ENCODE peak calls at places on chromosomes 5 and 9, in four cellular contexts. One of them, this sample, is unnamed.

GRCh38 chr5:72235725-72236124 is 84.3 kb downstream of the MRPS27 start:
- DNase-seq in H1: no peak
- DNase-seq in upper lobe of right lung: no peak
- DNase-seq in ovary: no peak
- DNase-seq in this sample: no peak

GRCh38 chr5:174877987-174878386 is 153.6 kb downstream of the MSX2 start:
- DNase-seq in H1: no peak
- DNase-seq in upper lobe of right lung: no peak
- DNase-seq in ovary: no peak
- DNase-seq in this sample: no peak

GRCh38 chr9:101460965-101461364 is 25.4 kb upstream of the ALDOB start:
- DNase-seq in H1: no peak
- DNase-seq in upper lobe of right lung: no peak
- DNase-seq in ovary: no peak
- DNase-seq in this sample: no peak

GRCh38 chr9:15738011-15738410 is 185.2 kb downstream of the CCDC171 start:
- DNase-seq in H1: no peak
- DNase-seq in upper lobe of right lung: no peak
- DNase-seq in ovary: no peak
- DNase-seq in this sample: no peak

GRCh38 chr9:122158202-122158601 is 1.4 kb downstream of the NDUFA8 start:
- DNase-seq in H1: peak; percentile 34
- DNase-seq in upper lobe of right lung: no peak
- DNase-seq in ovary: no peak
- DNase-seq in this sample: no peak

GRCh38 chr9:94480205-94480604 is 74.7 kb upstream of the PCAT7 start:
- DNase-seq in H1: no peak
- DNase-seq in upper lobe of right lung: no peak
- DNase-seq in ovary: no peak
- DNase-seq in this sample: no peak

GRCh38 chr9:3857673-3858072 is 331.9 kb upstream of the RFX3 start:
- DNase-seq in H1: no peak
- DNase-seq in upper lobe of right lung: no peak
- DNase-seq in ovary: no peak
- DNase-seq in this sample: no peak

GRCh38 chr5:136424835-136425694 is 59.7 kb upstream of the TRPC7 start:
- DNase-seq in H1: peak; percentile 58
- DNase-seq in upper lobe of right lung: peak; percentile 87
- DNase-seq in ovary: peak; percentile 54
- DNase-seq in this sample: no peak

GRCh38 chr5:39896104-39896503 is 471.3 kb upstream of the DAB2 start:
- DNase-seq in H1: no peak
- DNase-seq in upper lobe of right lung: no peak
- DNase-seq in ovary: no peak
- DNase-seq in this sample: no peak

GRCh38 chr5:55343107-55343506 is 35.3 kb downstream of the MTREX start:
- DNase-seq in H1: no peak
- DNase-seq in upper lobe of right lung: no peak
- DNase-seq in ovary: no peak
- DNase-seq in this sample: no peak
- H3K27ac ChIP-seq in H1: no peak overlapping the region
- H3K27ac ChIP-seq in upper lobe of right lung: no peak overlapping the region
- H3K27ac ChIP-seq in ovary: no peak overlapping the region
- H3K27ac ChIP-seq in this sample: no peak overlapping the region

GRCh38 chr5:11293523-11293922 is 532.5 kb upstream of the DAP start:
- DNase-seq in H1: no peak
- DNase-seq in upper lobe of right lung: no peak
- DNase-seq in ovary: no peak
- DNase-seq in this sample: no peak
- TF ChIP-seq CTCF in H1: no peak
- TF ChIP-seq CTCF in upper lobe of right lung: no peak
- TF ChIP-seq CTCF in ovary: no peak
- TF ChIP-seq CTCF in this sample: no peak

GRCh38 chr9:129954868-129955550 is 88.0 kb downstream of the FNBP1 start:
- DNase-seq in H1: no peak
- DNase-seq in upper lobe of right lung: no peak
- DNase-seq in ovary: no peak
- DNase-seq in this sample: no peak

GRCh38 chr9:129953736-129954135 is 89.3 kb downstream of the FNBP1 start:
- DNase-seq in H1: no peak
- DNase-seq in upper lobe of right lung: no peak
- DNase-seq in ovary: no peak
- DNase-seq in this sample: no peak

GRCh38 chr9:129962889-129963703 is 79.9 kb downstream of the FNBP1 start:
- DNase-seq in H1: no peak
- DNase-seq in upper lobe of right lung: peak; percentile 57
- DNase-seq in ovary: no peak
- DNase-seq in this sample: no peak

GRCh38 chr9:129962376-129962765 is 80.6 kb downstream of the FNBP1 start:
- DNase-seq in H1: no peak
- DNase-seq in upper lobe of right lung: no peak
- DNase-seq in ovary: no peak
- DNase-seq in this sample: no peak

DNA sequence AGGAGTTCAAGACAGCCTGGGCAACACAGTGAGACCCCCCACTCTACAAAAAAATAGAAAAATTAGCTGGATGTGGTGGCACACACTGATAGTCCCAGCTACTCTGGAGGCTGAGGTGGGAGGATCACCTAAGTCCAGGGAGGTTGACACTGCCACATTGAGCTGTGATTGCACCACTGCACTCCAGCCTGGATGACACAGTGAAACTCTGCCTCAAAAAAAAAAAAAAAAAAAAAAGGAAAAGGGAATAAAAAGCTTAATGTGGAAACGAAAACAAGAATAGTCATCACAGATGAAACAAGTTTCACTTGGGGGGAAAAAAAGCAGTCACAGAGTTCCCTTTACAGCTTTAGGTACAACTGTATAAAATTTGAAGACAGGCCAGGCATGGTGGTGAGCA is 84.2 kb downstream of the FNBP1 start:
- DNase-seq in H1: no peak
- DNase-seq in upper lobe of right lung: no peak
- DNase-seq in ovary: no peak
- DNase-seq in this sample: no peak
- H3K27ac ChIP-seq in H1: no peak overlapping the region
- H3K27ac ChIP-seq in upper lobe of right lung: no peak overlapping the region
- H3K27ac ChIP-seq in ovary: no peak overlapping the region
- H3K27ac ChIP-seq in this sample: no peak overlapping the region

GRCh38 chr5:154278172-154278571 is 87.6 kb downstream of the GALNT10 start:
- DNase-seq in H1: no peak
- DNase-seq in upper lobe of right lung: no peak
- DNase-seq in ovary: no peak
- DNase-seq in this sample: no peak
- TF ChIP-seq CTCF in H1: no peak
- TF ChIP-seq CTCF in upper lobe of right lung: no peak
- TF ChIP-seq CTCF in ovary: no peak
- TF ChIP-seq CTCF in this sample: no peak

GRCh38 chr9:119768266-119768665 is 399.0 kb upstream of the BRINP1 start:
- DNase-seq in H1: no peak
- DNase-seq in upper lobe of right lung: no peak
- DNase-seq in ovary: no peak
- DNase-seq in this sample: no peak

GRCh38 chr9:119773823-119774222 is 404.6 kb upstream of the BRINP1 start:
- DNase-seq in H1: peak; percentile 7
- DNase-seq in upper lobe of right lung: no peak
- DNase-seq in ovary: no peak
- DNase-seq in this sample: no peak

GRCh38 chr9:119765632-119766031 is 396.4 kb upstream of the BRINP1 start:
- DNase-seq in H1: no peak
- DNase-seq in upper lobe of right lung: no peak
- DNase-seq in ovary: no peak
- DNase-seq in this sample: no peak

DNA sequence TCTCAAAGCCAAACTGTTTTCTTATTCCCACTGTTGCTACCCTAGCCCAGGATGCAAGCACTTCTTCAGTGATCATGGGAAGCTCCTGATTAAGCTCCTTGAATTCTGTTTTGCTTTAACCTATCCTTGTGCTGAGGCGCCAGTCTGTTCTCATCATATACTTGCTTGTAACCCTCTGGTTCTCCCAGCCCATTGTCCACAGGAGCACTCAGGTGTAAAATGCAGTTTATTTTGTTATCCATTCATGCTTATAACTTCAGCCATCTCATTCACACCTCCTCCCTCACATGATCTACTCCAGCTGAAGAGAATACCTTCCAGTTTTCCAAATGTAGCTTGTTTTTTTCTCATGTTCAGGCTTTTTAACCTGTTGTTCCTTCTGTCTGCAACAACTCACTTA is 402.1 kb upstream of the BRINP1 start:
- DNase-seq in H1: no peak
- DNase-seq in upper lobe of right lung: no peak
- DNase-seq in ovary: no peak
- DNase-seq in this sample: no peak
- H3K27ac ChIP-seq in H1: no peak overlapping the region
- H3K27ac ChIP-seq in upper lobe of right lung: no peak overlapping the region
- H3K27ac ChIP-seq in ovary: no peak overlapping the region
- H3K27ac ChIP-seq in this sample: no peak overlapping the region

DNA sequence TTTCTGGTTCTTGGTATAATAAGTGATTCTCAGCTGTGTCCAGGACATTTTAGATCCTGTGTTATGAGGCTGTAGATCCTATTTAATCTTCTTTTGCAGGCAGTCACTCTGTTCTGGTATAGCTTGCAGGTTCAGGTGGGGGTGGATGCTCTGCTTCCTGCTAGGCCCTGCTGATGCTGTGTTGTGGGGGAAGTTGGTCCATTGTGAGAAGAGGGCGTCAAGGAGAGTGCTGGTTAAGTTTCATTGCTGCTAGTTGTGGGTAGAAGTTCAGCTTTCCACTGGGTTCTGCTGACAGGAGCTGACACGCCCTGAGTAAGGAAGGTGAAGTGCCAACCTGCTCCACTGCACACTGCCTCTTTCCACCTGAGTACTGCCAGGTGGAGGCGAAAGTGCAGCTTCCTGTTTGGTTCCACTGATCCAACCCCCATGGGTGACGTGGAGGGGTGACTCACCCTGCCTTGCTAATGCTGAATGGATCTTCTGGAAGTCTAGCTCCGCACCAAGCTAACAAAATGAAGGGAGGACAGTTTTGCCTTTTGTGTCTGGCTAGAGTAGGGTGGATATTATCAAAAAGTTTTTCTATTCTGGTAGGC is 16.3 kb downstream of the NMRK1 start:
- DNase-seq in H1: no peak
- DNase-seq in upper lobe of right lung: peak; percentile 82
- DNase-seq in ovary: no peak
- DNase-seq in this sample: peak; percentile 83
- TF ChIP-seq CTCF in H1: no peak
- TF ChIP-seq CTCF in upper lobe of right lung: no peak
- TF ChIP-seq CTCF in ovary: no peak
- TF ChIP-seq CTCF in this sample: no peak

GRCh38 chr5:35856186-35857003 is at the start of gene IL7R:
- DNase-seq in H1: no peak
- DNase-seq in upper lobe of right lung: no peak
- DNase-seq in ovary: no peak
- DNase-seq in this sample: no peak

GRCh38 chr5:35855221-35855620 is 1.5 kb upstream of the IL7R start:
- DNase-seq in H1: no peak
- DNase-seq in upper lobe of right lung: no peak
- DNase-seq in ovary: no peak
- DNase-seq in this sample: no peak

GRCh38 chr5:35859101-35859661 is 2.5 kb downstream of the IL7R start:
- DNase-seq in H1: no peak
- DNase-seq in upper lobe of right lung: no peak
- DNase-seq in ovary: no peak
- DNase-seq in this sample: no peak

GRCh38 chr5:35857004-35857345 is 284 bp downstream of the IL7R start:
- DNase-seq in H1: no peak
- DNase-seq in upper lobe of right lung: no peak
- DNase-seq in ovary: no peak
- DNase-seq in this sample: no peak

DNA sequence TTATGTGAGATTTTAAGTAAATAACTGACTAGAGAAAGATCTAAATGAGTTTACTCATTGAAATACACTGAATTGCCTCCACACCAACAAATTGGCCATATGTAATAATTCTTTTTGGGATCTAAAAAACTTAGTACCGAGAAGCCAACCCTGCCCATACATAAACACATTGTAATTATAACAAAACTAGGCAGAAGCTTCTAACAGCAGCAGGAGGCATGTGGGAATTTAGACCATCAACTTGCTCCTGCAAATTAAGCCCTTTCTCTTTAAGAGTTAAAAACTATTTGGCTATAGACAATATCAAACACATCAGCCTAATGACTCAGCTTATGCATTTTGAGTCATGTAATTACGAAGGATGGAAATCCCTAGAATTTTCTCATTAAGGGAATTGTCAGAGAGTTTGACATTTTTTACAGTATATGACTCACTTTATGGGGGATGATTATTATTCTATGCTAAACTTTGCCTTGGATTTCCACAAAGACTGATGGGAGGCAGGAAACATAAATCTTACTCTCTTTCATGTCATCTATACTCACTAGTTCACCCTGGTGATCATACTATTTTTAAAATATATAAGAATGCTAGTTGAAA is 1.0 kb downstream of the IL7R start:
- DNase-seq in H1: no peak
- DNase-seq in upper lobe of right lung: no peak
- DNase-seq in ovary: no peak
- DNase-seq in this sample: no peak
- H3K27ac ChIP-seq in H1: no peak overlapping the region
- H3K27ac ChIP-seq in upper lobe of right lung: peak overlapping the region; percentile 61
- H3K27ac ChIP-seq in ovary: no peak overlapping the region
- H3K27ac ChIP-seq in this sample: peak overlapping the region; percentile 96

GRCh38 chr5:7321724-7322123 is 74.2 kb upstream of the ADCY2 start:
- DNase-seq in H1: no peak
- DNase-seq in upper lobe of right lung: no peak
- DNase-seq in ovary: no peak
- DNase-seq in this sample: no peak
- TF ChIP-seq CTCF in H1: no peak
- TF ChIP-seq CTCF in upper lobe of right lung: no peak
- TF ChIP-seq CTCF in ovary: no peak
- TF ChIP-seq CTCF in this sample: no peak

GRCh38 chr5:5351288-5352089 is 71.0 kb upstream of the ICE1 start:
- DNase-seq in H1: no peak
- DNase-seq in upper lobe of right lung: no peak
- DNase-seq in ovary: no peak
- DNase-seq in this sample: peak; percentile 85
- H3K27ac ChIP-seq in H1: no peak overlapping the region
- H3K27ac ChIP-seq in upper lobe of right lung: no peak overlapping the region
- H3K27ac ChIP-seq in ovary: no peak overlapping the region
- H3K27ac ChIP-seq in this sample: peak overlapping the region; percentile 46

This sample was measured in RWPE2.